ENCODE peak calls at places on chromosome X, in four cellular contexts. C is activated naive CD4-positive, alpha-beta T cell treated with anti-CD3 and anti-CD28 coated beads for 36 hours; U is activated T-helper 1 cell treated with anti-CD3 and anti-CD28 coated beads, Interleukin-2, amount 50 U/mL, for 16 hours; Q is ELR. O is an unnamed sample.

GRCh38 chrX:130216312-130216711 is 44.5 kb downstream of the RAB33A start:
- DNase-seq in C (no peak), U (no peak), Q (no peak), O (no peak)

GRCh38 chrX:131305926-131306325 is 16.8 kb upstream of the IGSF1 start:
- DNase-seq in C (no peak), U (no peak), Q (no peak), O (no peak)

GRCh38 chrX:19789376-19789775 is 98.0 kb downstream of the SH3KBP1 start:
- DNase-seq in C (no peak), U (no peak), Q (no peak), O (no peak)

GRCh38 chrX:8139713-8140112 is 31.4 kb downstream of the VCX2 start:
- DNase-seq in C (no peak), U (no peak), Q (peak; percentile 34), O (no peak)

GRCh38 chrX:130984782-130985181 is 73.4 kb upstream of the ARHGAP36 start:
- DNase-seq in C (no peak), U (no peak), Q (no peak), O (no peak)

GRCh38 chrX:150446995-150447394 is 83.9 kb downstream of the MAMLD1 start:
- DNase-seq in C (no peak), U (no peak), Q (no peak), O (no peak)

GRCh38 chrX:151396827-151397740 is at the start of gene VMA21:
- DNase-seq in C (peak; percentile 81), U (peak; percentile 72), Q (peak; percentile 82), O (peak; percentile 78)

GRCh38 chrX:29948653-29949052 is 266.7 kb upstream of the MAGEB2 start:
- DNase-seq in C (no peak), U (no peak), Q (peak; percentile 28), O (no peak)

GRCh38 chrX:119573840-119574393 is 446 bp upstream of the UBE2A start:
- DNase-seq in C (peak; percentile 4), U (no peak), Q (peak; percentile 60), O (no peak)

GRCh38 chrX:154014429-154015380 is 5.0 kb downstream of the IRAK1 start:
- DNase-seq in C (no peak), U (no peak), Q (no peak), O (no peak)

GRCh38 chrX:2425281-2426071 is 75.3 kb downstream of the DHRSX start:
- DNase-seq in C (no peak), U (no peak), Q (no peak), O (no peak)

GRCh38 chrX:1244164-1245076 is 24.2 kb upstream of the CSF2RA start:
- DNase-seq in C (peak; percentile 49), U (no peak), Q (no peak), O (no peak)

GRCh38 chrX:7115557-7115956 is 32.0 kb upstream of the STS start:
- DNase-seq in C (no peak), U (no peak), Q (no peak), O (no peak)

GRCh38 chrX:5936438-5936837 is 292.2 kb downstream of the NLGN4X start:
- DNase-seq in C (no peak), U (no peak), Q (no peak), O (no peak)

GRCh38 chrX:128623361-128623760 is 571.2 kb upstream of the ACTRT1 start:
- DNase-seq in C (no peak), U (no peak), Q (no peak), O (no peak)

GRCh38 chrX:9829308-9830267 is 43.4 kb downstream of the SHROOM2 start:
- DNase-seq in C (peak; percentile 71), U (no peak), Q (peak; percentile 86), O (peak; percentile 43)

GRCh38 chrX:78123190-78123589 is 16.3 kb downstream of the TAF9B start:
- DNase-seq in C (peak; percentile 38), U (no peak), Q (peak; percentile 67), O (no peak)

GRCh38 chrX:131752493-131753198 is 208.8 kb downstream of the OR13H1 start:
- DNase-seq in C (no peak), U (peak; percentile 65), Q (no peak), O (peak; percentile 81)

GRCh38 chrX:55754861-55755294 is 37.3 kb downstream of the RRAGB start:
- DNase-seq in C (peak; percentile 25), U (no peak), Q (no peak), O (no peak)

GRCh38 chrX:8845060-8845459 is 43.9 kb upstream of the FAM9A start:
- DNase-seq in C (no peak), U (no peak), Q (peak; percentile 80), O (no peak)

GRCh38 chrX:40169193-40170086 is 71.7 kb upstream of the BCOR start:
- DNase-seq in C (peak; percentile 92), U (peak; percentile 61), Q (peak; percentile 85), O (no peak)

GRCh38 chrX:15853586-15854079 is 980 bp downstream of the AP1S2 start:
- DNase-seq in C (no peak), U (no peak), Q (peak; percentile 51), O (no peak)

GRCh38 chrX:15143825-15144121 is 126.1 kb downstream of the ASB9 start:
- DNase-seq in C (no peak), U (no peak), Q (no peak), O (no peak)

GRCh38 chrX:152072236-152072635 is 66.1 kb downstream of the MAGEA10 start:
- DNase-seq in C (no peak), U (no peak), Q (peak; percentile 70), O (no peak)

GRCh38 chrX:45992402-45993123 is 552.7 kb downstream of the ZNF674 start:
- DNase-seq in C (no peak), U (no peak), Q (peak; percentile 37), O (no peak)

GRCh38 chrX:135977611-135978010 is 3.8 kb upstream of the MMGT1 start:
- DNase-seq in C (no peak), U (no peak), Q (peak; percentile 82), O (no peak)

GRCh38 chrX:12672362-12673106 is 118.7 kb upstream of the PRPS2 start:
- DNase-seq in C (peak; percentile 7), U (no peak), Q (peak; percentile 17), O (no peak)

GRCh38 chrX:40105016-40105790 is 7.4 kb upstream of the BCOR start:
- DNase-seq in C (no peak), U (no peak), Q (peak; percentile 52), O (no peak)

GRCh38 chrX:155949098-155949497 is 48.4 kb upstream of the IL9R start:
- DNase-seq in C (no peak), U (no peak), Q (no peak), O (no peak)

GRCh38 chrX:154734101-154734781 is 16.6 kb downstream of the GAB3 start:
- DNase-seq in C (peak; percentile 37), U (no peak), Q (peak; percentile 63), O (peak; percentile 40)

GRCh38 chrX:6708041-6708440 is 173.1 kb upstream of the VCX3A start:
- DNase-seq in C (no peak), U (no peak), Q (no peak), O (no peak)

GRCh38 chrX:151825927-151826471 is 86.7 kb upstream of the MAGEA4 start:
- DNase-seq in C (no peak), U (no peak), Q (peak; percentile 58), O (no peak)

GRCh38 chrX:34770511-34770910 is 113.4 kb upstream of the TMEM47 start:
- DNase-seq in C (no peak), U (no peak), Q (no peak), O (no peak)

GRCh38 chrX:56766554-56767412 is 37.7 kb downstream of the NBDY start:
- DNase-seq in C (no peak), U (no peak), Q (peak; percentile 2), O (peak; percentile 19)

GRCh38 chrX:150856101-150856500 is 42.4 kb downstream of the CD99L2 start:
- DNase-seq in C (no peak), U (no peak), Q (no peak), O (no peak)